ENCODE peak calls at places on chromosome 2, in six cellular contexts. F is spleen, R is tibial nerve, X is testis, S is IMR-90, M is esophagus squamous epithelium. G is an unnamed sample. For H3K4me1, the result is how much of the 10 kb centered on the place peaks cover.

GRCh38 chr2:223576873-223577272 is 25.3 kb downstream of the SCG2 start:
- DNase-seq in M (no peak), R (peak), S (peak), F (no peak), X (no peak), G (no peak)

GRCh38 chr2:214765180-214765579 is 44.3 kb downstream of the BARD1 start:
- DNase-seq in R (no peak), X (no peak), S (no peak), F (no peak), M (no peak), G (no peak)

GRCh38 chr2:203786912-203787311 is 80.5 kb downstream of the CD28 start:
- DNase-seq in R (peak), S (peak), X (no peak), F (no peak), M (no peak), G (peak)

GRCh38 chr2:2187196-2187595 is 143.9 kb downstream of the MYT1L start:
- DNase-seq in M (no peak), S (no peak), X (no peak), R (no peak), F (no peak), G (no peak)

GRCh38 chr2:33272001-33272400 is 204.4 kb upstream of the RASGRP3 start:
- DNase-seq in R (no peak), F (no peak), S (peak), M (no peak), X (no peak), G (no peak)

GRCh38 chr2:26008851-26009566 is 24.9 kb upstream of the RAB10 start:
- DNase-seq in S (peak), R (peak), F (peak), M (no peak), X (peak), G (peak)

GRCh38 chr2:20446917-20447436 is at the start of gene RHOB:
- DNase-seq in F (peak), X (peak), S (peak), R (peak), M (peak), G (peak)

GRCh38 chr2:86235196-86235980 is 36.1 kb downstream of the MRPL35 start:
- DNase-seq in F (no peak), M (no peak), R (no peak), X (no peak), S (no peak), G (no peak)

GRCh38 chr2:86499326-86499725 is 58.2 kb downstream of the KDM3A start:
- DNase-seq in R (no peak), F (no peak), M (no peak), X (no peak), S (no peak), G (no peak)

GRCh38 chr2:229282758-229283546 is 11.9 kb upstream of the PID1 start:
- DNase-seq in X (peak), F (no peak), M (no peak), R (peak), S (peak), G (no peak)

GRCh38 chr2:153477096-153477555 is 1.4 kb downstream of the RPRM start:
- DNase-seq in X (no peak), M (no peak), S (no peak), R (no peak), F (no peak), G (no peak)

GRCh38 chr2:100262555-100263320 is 59.6 kb downstream of the LONRF2 start:
- DNase-seq in R (peak), M (no peak), S (peak), F (peak), X (peak), G (peak)

GRCh38 chr2:238406222-238406997 is 20.3 kb upstream of the ASB1 start:
- DNase-seq in X (no peak), M (no peak), R (no peak), F (no peak), S (no peak), G (no peak)

GRCh38 chr2:79860233-79861058 is 347.6 kb downstream of the CTNNA2 start:
- DNase-seq in M (no peak), F (no peak), R (no peak), X (no peak), S (peak), G (no peak)

GRCh38 chr2:15832849-15833680 is 107.3 kb upstream of the MYCN start:
- DNase-seq in S (no peak), M (no peak), R (no peak), X (no peak), F (no peak), G (no peak)

GRCh38 chr2:151339168-151339567 is 18.2 kb upstream of the TNFAIP6 start:
- DNase-seq in M (no peak), X (no peak), S (no peak), R (no peak), F (no peak), G (peak)

GRCh38 chr2:31337860-31338259 is 76.7 kb downstream of the XDH start:
- DNase-seq in R (no peak), M (no peak), X (no peak), F (no peak), S (peak), G (no peak)

GRCh38 chr2:116477229-116477628 is 1337.3 kb upstream of the DDX18 start:
- DNase-seq in R (no peak), M (no peak), S (no peak), F (no peak), X (no peak), G (no peak)

GRCh38 chr2:152176113-152176714 is 651 bp upstream of the STAM2 start:
- DNase-seq in F (no peak), R (no peak), S (peak), M (no peak), X (no peak), G (no peak)

GRCh38 chr2:44844651-44845270 is 96.7 kb upstream of the SIX3 start:
- DNase-seq in R (no peak), M (no peak), X (no peak), S (no peak), F (no peak), G (no peak)

GRCh38 chr2:173397539-173397938 is 42.9 kb downstream of the CDCA7 start:
- DNase-seq in S (no peak), M (no peak), X (no peak), F (no peak), R (no peak), G (no peak)

GRCh38 chr2:99183025-99183424 is 2.0 kb downstream of the MRPL30 start:
- DNase-seq in F (no peak), S (peak), X (no peak), M (no peak), R (no peak), G (no peak)

GRCh38 chr2:20666114-20666363 is 905 bp upstream of the GDF7 start:
- DNase-seq in X (no peak), F (no peak), M (no peak), R (no peak), S (no peak), G (no peak)

DNA sequence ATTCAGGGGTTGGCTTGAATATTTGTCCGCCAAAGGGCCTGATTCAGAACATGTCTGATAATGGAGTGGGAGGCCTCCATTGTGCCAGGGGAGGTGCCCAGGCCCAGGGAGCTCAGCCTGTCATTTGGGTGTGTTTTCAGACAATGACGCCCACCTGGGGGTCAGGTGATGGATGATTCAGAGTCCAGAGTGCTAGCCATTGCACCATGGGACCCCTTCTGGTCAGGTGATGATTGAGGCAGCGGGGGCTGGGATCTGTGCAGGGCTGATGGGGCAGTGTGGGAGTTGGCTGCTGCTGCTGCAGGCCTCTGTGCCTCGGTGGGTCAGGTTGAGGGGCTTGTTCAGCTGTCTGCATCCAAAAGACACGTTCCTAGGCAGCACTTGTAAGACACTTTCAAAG is 8.3 kb upstream of the ARHGEF4 start:
- DNase-seq in S (no peak), F (peak), R (no peak), X (no peak), M (no peak), G (no peak)
- H3K4me1 ChIP-seq in S (under half), F (under half), R (under half), X (under half), M (half or more), G (under half)

GRCh38 chr2:128441341-128442052 is 122.8 kb upstream of the HS6ST1 start:
- DNase-seq in X (no peak), M (no peak), R (no peak), F (peak), S (no peak), G (no peak)
- TF ChIP-seq POLR2A in X (no peak), M (no peak), R (no peak), F (no peak), S (no peak), G (no peak)

GRCh38 chr2:230328155-230328458 is 1.1 kb downstream of the SP140L start:
- DNase-seq in R (no peak), S (no peak), M (no peak), X (no peak), F (no peak), G (no peak)
- H3K27ac ChIP-seq in R (no peak), S (no peak), M (no peak), X (no peak), F (peak), G (no peak)

GRCh38 chr2:12603781-12604180 is 113.0 kb upstream of the TRIB2 start:
- DNase-seq in F (no peak), R (no peak), X (no peak), S (no peak), M (no peak), G (no peak)
- H3K4me1 ChIP-seq in F (under half), R (under half), X (under half), S (under half), M (under half), G (under half)

GRCh38 chr2:235008584-235009044 is 56.8 kb downstream of the SH3BP4 start:
- DNase-seq in X (no peak), F (no peak), R (no peak), M (no peak), S (no peak), G (no peak)
- TF ChIP-seq POLR2A in X (no peak), F (no peak), R (no peak), M (no peak), S (no peak), G (no peak)

GRCh38 chr2:10597956-10598355 is 91.8 kb downstream of the NOL10 start:
- DNase-seq in R (no peak), X (no peak), M (no peak), S (no peak), F (no peak), G (no peak)

GRCh38 chr2:10599921-10600320 is 89.9 kb downstream of the NOL10 start:
- DNase-seq in S (no peak), X (no peak), F (no peak), R (no peak), M (no peak), G (peak)

GRCh38 chr2:10601866-10602566 is 87.8 kb downstream of the NOL10 start:
- DNase-seq in M (no peak), R (no peak), F (no peak), S (no peak), X (no peak), G (no peak)
- H3K27ac ChIP-seq in M (no peak), R (no peak), F (no peak), S (no peak), X (no peak), G (no peak)

GRCh38 chr2:144832048-144832447 is 312.1 kb upstream of the ZEB2 start:
- DNase-seq in M (no peak), X (no peak), S (no peak), F (no peak), R (no peak), G (no peak)

GRCh38 chr2:144836635-144837350 is 316.9 kb upstream of the ZEB2 start:
- DNase-seq in F (no peak), R (peak), X (no peak), M (no peak), S (peak), G (no peak)

GRCh38 chr2:144834363-144834762 is 314.4 kb upstream of the ZEB2 start:
- DNase-seq in S (no peak), F (no peak), R (no peak), X (no peak), M (no peak), G (no peak)

GRCh38 chr2:144835634-144836351 is 315.9 kb upstream of the ZEB2 start:
- DNase-seq in M (no peak), F (no peak), X (no peak), S (peak), R (no peak), G (peak)

DNA sequence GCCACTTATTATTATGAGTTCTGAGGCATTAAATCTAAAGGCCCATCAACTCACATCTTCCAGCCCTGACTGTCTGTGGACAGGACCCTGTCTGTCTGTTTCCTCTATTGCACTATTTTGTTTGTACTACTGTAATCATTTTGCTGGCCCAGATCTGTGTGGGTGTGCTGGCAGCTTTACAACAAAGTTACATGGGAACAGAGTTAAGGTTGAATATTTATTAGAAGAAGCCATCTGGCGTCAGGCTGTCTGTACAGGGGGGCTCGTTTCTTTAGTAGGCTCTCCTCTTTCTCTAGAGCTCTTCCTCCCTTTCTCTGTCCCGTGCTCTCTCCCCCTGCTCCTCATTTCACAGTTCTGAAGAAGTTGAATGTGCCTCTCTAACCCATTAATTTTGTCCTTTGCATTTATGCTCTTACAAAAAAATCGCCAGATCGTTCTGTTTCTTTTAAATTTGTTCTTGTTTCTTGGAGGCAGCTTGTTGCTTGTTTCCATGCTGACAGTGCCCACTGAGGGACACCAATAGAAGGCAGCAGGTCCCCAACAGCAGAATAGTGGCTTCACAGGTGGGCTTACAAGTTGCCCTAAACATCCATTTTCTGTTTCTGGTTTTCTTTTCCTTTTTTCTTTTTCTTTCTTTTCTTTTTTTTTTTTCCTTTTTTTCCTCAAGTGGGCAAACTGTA is 315.2 kb upstream of the ZEB2 start:
- DNase-seq in X (peak), F (no peak), R (peak), M (no peak), S (peak), G (peak)
- H3K4me1 ChIP-seq in X (under half), F (under half), R (under half), M (under half), S (under half), G (under half)

DNA sequence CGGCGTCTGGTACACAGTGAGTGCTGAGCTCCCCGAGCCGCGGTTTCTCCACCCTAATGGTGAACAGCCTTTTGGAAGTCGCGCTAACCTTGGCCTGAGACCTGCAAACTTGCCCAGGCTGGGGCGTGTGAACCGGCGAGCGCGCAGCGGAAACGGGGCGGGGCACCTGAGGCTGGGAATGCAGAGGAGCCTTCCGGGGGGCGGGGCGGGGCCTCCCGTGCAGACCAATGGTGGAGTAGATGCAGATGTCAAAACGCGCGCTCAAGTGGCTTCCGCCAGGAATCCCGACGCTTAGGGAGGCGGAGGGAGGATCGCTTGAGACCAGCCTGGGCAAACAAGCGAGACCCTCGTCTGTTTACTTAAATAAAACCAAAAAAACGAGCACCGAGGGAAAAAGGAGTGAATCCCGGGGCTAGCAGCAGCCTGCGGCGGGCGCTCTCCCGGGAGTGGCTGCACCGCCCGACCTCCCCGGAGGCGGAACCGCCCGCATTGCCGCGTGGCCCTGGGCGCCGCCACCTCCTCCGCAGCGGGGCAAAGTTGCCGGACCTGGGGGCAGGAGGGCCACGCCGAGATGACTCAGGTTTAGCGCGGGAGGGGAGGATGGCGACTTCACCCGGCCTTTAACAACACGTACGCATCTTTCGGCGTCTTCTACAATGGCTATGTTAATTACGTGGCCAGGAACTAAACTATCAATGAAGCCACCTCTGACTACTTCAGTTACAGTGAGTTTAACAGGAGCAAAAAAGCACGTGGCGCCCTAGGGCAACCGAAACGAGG is 2.2 kb upstream of the RRM2 start:
- DNase-seq in M (peak), X (peak), R (peak), S (peak), F (peak), G (peak)
- TF ChIP-seq POLR2A in M (no peak), X (no peak), R (no peak), S (peak), F (no peak), G (peak)

GRCh38 chr2:217890445-217890844 is 112.3 kb downstream of the TNS1 start:
- DNase-seq in S (peak), X (peak), F (no peak), M (no peak), R (peak), G (peak)
- H3K27ac ChIP-seq in S (no peak), X (no peak), F (peak), M (peak), R (peak), G (no peak)

G was measured in endothelial cell of umbilical vein.